ENCODE peak calls at places on chromosomes 5 and 9, in seven cellular contexts. E is HepG2, C is A673, M is keratinocyte, B is GM23248, S is fibroblast of lung, R is PC-9. N is an unnamed sample.

GRCh38 chr5:30736642-30737041 is 456.8 kb upstream of the CDH6 start:
- DNase-seq in C (no peak), E (no peak), R (no peak), B (no peak), M (no peak), S (no peak), N (no peak)

GRCh38 chr9:133339641-133340040 is 3.7 kb upstream of the SURF6 start:
- DNase-seq in C (no peak), S (no peak), R (no peak), E (no peak), B (no peak), M (no peak), N (no peak)

GRCh38 chr5:154646841-154647759 is 108.1 kb upstream of the LARP1 start:
- DNase-seq in S (peak; percentile 14), M (no peak), R (peak; percentile 44), B (peak; percentile 37), C (no peak), E (peak; percentile 83), N (peak; percentile 17)

GRCh38 chr9:70036641-70037040 is 7.0 kb upstream of the MAMDC2 start:
- DNase-seq in M (no peak), R (no peak), B (no peak), C (no peak), E (no peak), S (no peak), N (no peak)

GRCh38 chr5:79512692-79513518 is 1.0 kb downstream of the HOMER1 start:
- DNase-seq in E (no peak), R (peak; percentile 22), C (no peak), B (peak; percentile 56), S (peak; percentile 41), M (no peak), N (peak; percentile 48)

GRCh38 chr9:77438653-77439052 is 209.5 kb downstream of the GNA14 start:
- DNase-seq in M (no peak), R (no peak), B (no peak), C (peak; percentile 75), S (no peak), E (no peak), N (no peak)

GRCh38 chr5:164498393-164498792 is 993.0 kb downstream of the MAT2B start:
- DNase-seq in M (no peak), B (no peak), S (no peak), R (no peak), C (no peak), E (no peak), N (no peak)

GRCh38 chr5:93571111-93571977 is 9.7 kb downstream of the NR2F1-AS1 start:
- DNase-seq in M (no peak), C (no peak), S (no peak), B (no peak), E (no peak), R (no peak), N (no peak)

GRCh38 chr5:96459313-96460109 is 26.5 kb upstream of the PCSK1 start:
- DNase-seq in R (no peak), E (no peak), M (no peak), C (peak; percentile 28), B (no peak), S (no peak), N (no peak)

GRCh38 chr9:3186751-3187150 is 339.1 kb downstream of the RFX3 start:
- DNase-seq in R (no peak), S (no peak), B (no peak), C (no peak), M (no peak), E (no peak), N (no peak)

GRCh38 chr5:76312783-76313182 is 90.3 kb upstream of the IQGAP2 start:
- DNase-seq in E (no peak), C (no peak), S (no peak), R (no peak), M (no peak), B (no peak), N (no peak)

GRCh38 chr9:20689833-20690232 is 5.8 kb downstream of the FOCAD start:
- DNase-seq in R (no peak), E (peak; percentile 56), S (no peak), C (no peak), M (no peak), B (no peak), N (no peak)

GRCh38 chr5:150488519-150489357 is 19.2 kb upstream of the NDST1 start:
- DNase-seq in M (no peak), R (no peak), S (peak; percentile 81), C (no peak), E (no peak), B (peak; percentile 82), N (no peak)

GRCh38 chr9:36665387-36665786 is 92.7 kb downstream of the MELK start:
- DNase-seq in C (no peak), M (no peak), S (no peak), B (no peak), E (no peak), R (no peak), N (no peak)

GRCh38 chr5:119411935-119412623 is 40.2 kb upstream of the HSD17B4 start:
- DNase-seq in B (peak; percentile 79), S (peak; percentile 88), C (peak; percentile 84), R (peak; percentile 61), M (no peak), E (peak; percentile 57), N (peak; percentile 71)

GRCh38 chr5:170623576-170624181 is 119.9 kb downstream of the KCNIP1 start:
- DNase-seq in B (peak; percentile 69), E (peak; percentile 20), S (peak; percentile 60), M (no peak), C (peak; percentile 56), R (peak; percentile 26), N (peak; percentile 15)

GRCh38 chr9:114034176-114034575 is 43.9 kb downstream of the AMBP start:
- DNase-seq in B (no peak), S (no peak), R (no peak), M (no peak), E (no peak), C (no peak), N (no peak)

GRCh38 chr9:136278894-136279293 is 25.0 kb downstream of the CCDC187 start:
- DNase-seq in M (no peak), S (no peak), B (no peak), C (no peak), E (no peak), R (no peak), N (no peak)

GRCh38 chr9:36207546-36208012 is 16.9 kb downstream of the CLTA start:
- DNase-seq in S (no peak), M (no peak), B (peak; percentile 81), E (peak; percentile 53), R (no peak), C (no peak), N (no peak)

GRCh38 chr9:69380301-69380700 is 55.3 kb downstream of the ENTREP1 start:
- DNase-seq in C (no peak), M (no peak), R (no peak), E (no peak), S (no peak), B (no peak), N (no peak)

GRCh38 chr9:34990908-34991832 is 1.6 kb downstream of the DNAJB5 start:
- DNase-seq in R (no peak), C (no peak), B (peak; percentile 46), S (no peak), E (no peak), M (no peak), N (no peak)

DNA sequence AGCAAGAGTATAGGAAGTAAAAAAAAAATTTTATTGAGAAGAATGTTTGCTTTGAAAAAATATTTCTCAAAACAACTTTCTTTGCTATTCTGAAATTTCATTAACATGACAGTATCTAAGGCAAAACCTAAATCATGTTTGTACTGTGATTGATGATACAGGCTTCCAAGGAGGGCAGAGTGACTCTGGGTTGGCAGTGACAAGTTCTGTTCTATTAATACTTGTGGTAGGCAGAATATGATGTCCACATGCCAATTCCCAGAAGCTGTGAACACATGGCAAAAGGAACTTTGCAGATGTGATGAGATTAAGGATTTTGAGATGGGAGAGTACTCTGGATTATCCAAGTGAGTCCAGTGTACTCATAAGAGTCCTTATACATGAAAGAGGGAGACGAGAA is 16.6 kb downstream of the CCDC125 start:
- DNase-seq in C (no peak), S (no peak), E (no peak), B (no peak), M (no peak), R (no peak), N (no peak)
- TF ChIP-seq EZH2 in C (no peak), S (no peak), E (no peak), B (no peak), M (no peak), R (no peak), N (no peak)

DNA sequence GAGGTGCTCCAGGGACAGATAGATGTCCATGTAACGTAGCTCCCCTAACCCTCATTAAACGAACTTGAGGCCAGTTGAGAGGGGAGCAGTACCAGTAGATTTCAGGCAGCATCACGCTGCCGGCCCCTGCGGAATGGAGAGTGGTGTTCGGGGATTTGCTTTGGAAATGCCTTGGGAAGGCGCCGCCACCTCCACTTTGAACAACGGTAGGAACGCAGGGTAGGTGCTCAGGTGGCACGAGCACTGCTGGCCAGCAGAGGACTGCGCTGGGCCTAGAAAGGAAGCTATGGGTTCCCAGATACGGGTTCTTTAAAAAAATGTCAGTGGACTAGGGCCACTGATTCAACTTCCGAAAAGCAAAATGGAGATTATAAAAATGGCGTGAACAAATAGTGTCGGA is 271.8 kb downstream of the FANCC start:
- DNase-seq in C (no peak), M (no peak), S (no peak), E (no peak), R (no peak), B (no peak), N (no peak)
- TF ChIP-seq EZH2 in C (no peak), M (no peak), S (no peak), E (no peak), R (no peak), B (no peak), N (no peak)

GRCh38 chr5:74404574-74405310 is 235.8 kb downstream of the ENC1 start:
- DNase-seq in C (no peak), S (no peak), R (no peak), M (no peak), E (no peak), B (no peak), N (no peak)

GRCh38 chr5:74403771-74404170 is 236.8 kb downstream of the ENC1 start:
- DNase-seq in E (no peak), R (no peak), S (no peak), B (no peak), M (no peak), C (no peak), N (no peak)

GRCh38 chr5:74401566-74402320 is 238.8 kb downstream of the ENC1 start:
- DNase-seq in C (no peak), R (no peak), M (no peak), S (no peak), B (peak; percentile 31), E (no peak), N (no peak)

GRCh38 chr5:74400067-74400466 is 240.5 kb downstream of the ENC1 start:
- DNase-seq in B (no peak), R (no peak), M (no peak), E (no peak), S (no peak), C (no peak), N (no peak)

DNA sequence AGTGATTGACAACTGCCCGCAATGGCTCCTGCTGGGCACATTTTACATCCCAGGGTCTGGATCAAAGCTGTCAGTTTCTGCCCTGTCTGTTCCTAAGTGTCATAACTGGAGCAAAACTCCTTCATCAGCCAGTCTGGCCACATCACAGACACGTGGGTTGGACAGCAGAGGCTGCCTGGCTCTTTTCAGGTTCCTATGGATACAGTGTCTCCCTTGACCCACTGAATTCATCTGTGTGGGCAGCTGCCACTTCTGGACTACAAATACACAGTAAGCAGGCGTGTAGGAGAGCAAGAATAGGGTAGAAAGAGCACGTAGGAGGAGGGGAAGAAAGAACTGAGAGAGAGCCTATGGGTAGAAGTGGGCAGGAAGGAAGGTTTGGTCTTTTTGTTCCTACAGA is 238.0 kb downstream of the ENC1 start:
- DNase-seq in M (no peak), C (no peak), E (no peak), R (no peak), B (peak; percentile 13), S (no peak), N (no peak)
- TF ChIP-seq EZH2 in M (no peak), C (no peak), E (no peak), R (no peak), B (no peak), S (no peak), N (no peak)

GRCh38 chr9:123997665-123998277 is 13.8 kb upstream of the LHX2 start:
- DNase-seq in B (no peak), S (no peak), R (no peak), E (no peak), C (no peak), M (peak; percentile 5), N (peak; percentile 79)
- TF ChIP-seq EZH2 in B (no peak), S (peak; percentile 6), R (no peak), E (no peak), C (no peak), M (no peak), N (no peak)

N was measured in mammary epithelial cell.